ENCODE peak calls at places on chromosome 20, in five cellular contexts. N is nephron progenitor cell, U is WTC11, I is brain microvascular endothelial cell, V is PC-3. Y is an unnamed sample.

GRCh38 chr20:40433341-40433861 is 255.6 kb downstream of the MAFB start:
- DNase-seq in N (no peak), U (no peak), I (no peak), V (no peak), Y (no peak)

GRCh38 chr20:46001498-46001897 is 7.2 kb upstream of the MMP9 start:
- DNase-seq in I (no peak), N (no peak), V (no peak), U (no peak), Y (no peak)

GRCh38 chr20:33729101-33729500 is 2.7 kb upstream of the ZNF341 start:
- DNase-seq in N (no peak), I (no peak), U (no peak), V (no peak), Y (no peak)

GRCh38 chr20:47768016-47768953 is 17.0 kb downstream of the SULF2 start:
- DNase-seq in I (no peak), V (no peak), N (no peak), U (no peak), Y (no peak)

GRCh38 chr20:18011482-18011881 is 42.7 kb downstream of the MGME1 start:
- DNase-seq in N (no peak), I (no peak), U (no peak), V (no peak), Y (no peak)

GRCh38 chr20:3041818-3042504 is 1.5 kb upstream of the GNRH2 start:
- DNase-seq in V (no peak), I (no peak), N (peak), U (peak), Y (no peak)

GRCh38 chr20:39298566-39299501 is 336.7 kb downstream of the DHX35 start:
- DNase-seq in N (no peak), U (no peak), V (no peak), I (no peak), Y (no peak)

GRCh38 chr20:18144541-18145099 is 7.0 kb downstream of the KAT14 start:
- DNase-seq in I (no peak), U (no peak), V (peak), N (no peak), Y (no peak)

GRCh38 chr20:44407402-44408184 is 52.1 kb downstream of the HNF4A start:
- DNase-seq in V (peak), I (peak), U (no peak), N (no peak), Y (no peak)

GRCh38 chr20:17657079-17657825 is 24.8 kb downstream of the RRBP1 start:
- DNase-seq in U (no peak), I (no peak), V (no peak), N (no peak), Y (no peak)

GRCh38 chr20:41275181-41275793 is 42.2 kb downstream of the ZHX3 start:
- DNase-seq in V (peak), I (peak), U (no peak), N (no peak), Y (no peak)

DNA sequence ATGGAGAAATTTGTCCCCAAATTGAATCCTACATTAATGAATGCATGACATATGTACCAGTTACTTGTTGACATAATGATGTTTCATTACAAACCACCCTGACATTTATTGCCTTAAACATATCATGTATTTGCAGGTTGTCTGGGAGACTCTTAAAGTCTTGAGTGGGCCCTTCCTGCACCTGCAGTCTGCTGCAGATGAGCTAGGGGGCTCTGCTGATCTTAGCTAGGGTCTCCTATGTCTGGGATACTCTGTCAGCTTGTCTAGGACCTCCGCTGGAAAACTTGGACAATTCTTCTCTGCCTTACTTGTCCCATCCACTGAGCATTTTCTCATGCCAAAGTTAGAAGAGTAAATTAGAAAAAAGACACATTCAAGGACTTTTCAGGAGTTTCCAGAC is 581.6 kb downstream of the HAO1 start:
- DNase-seq in N (peak), V (no peak), U (peak), I (no peak), Y (no peak)
- TF ChIP-seq CTCF in N (peak), V (peak), U (peak), I (peak), Y (no peak)

GRCh38 chr20:12171927-12172581 is 254.4 kb downstream of the BTBD3 start:
- DNase-seq in N (no peak), U (no peak), I (peak), V (peak), Y (no peak)

GRCh38 chr20:12170406-12170805 is 252.7 kb downstream of the BTBD3 start:
- DNase-seq in U (no peak), V (no peak), N (no peak), I (no peak), Y (no peak)

GRCh38 chr20:12166053-12166717 is 248.5 kb downstream of the BTBD3 start:
- DNase-seq in V (peak), I (peak), N (no peak), U (no peak), Y (no peak)
- TF ChIP-seq CTCF in V (peak), I (peak), N (no peak), U (no peak), Y (no peak)

GRCh38 chr20:37239026-37239451 is 22.6 kb downstream of the GHRH start:
- DNase-seq in V (no peak), U (no peak), N (no peak), I (no peak), Y (no peak)
- TF ChIP-seq CTCF in V (no peak), U (no peak), N (no peak), I (no peak), Y (no peak)

GRCh38 chr20:50278684-50279531 is 88.3 kb downstream of the CEBPB start:
- DNase-seq in U (no peak), I (no peak), V (no peak), N (no peak), Y (no peak)
- TF ChIP-seq CTCF in U (no peak), I (peak), V (no peak), N (no peak), Y (no peak)

DNA sequence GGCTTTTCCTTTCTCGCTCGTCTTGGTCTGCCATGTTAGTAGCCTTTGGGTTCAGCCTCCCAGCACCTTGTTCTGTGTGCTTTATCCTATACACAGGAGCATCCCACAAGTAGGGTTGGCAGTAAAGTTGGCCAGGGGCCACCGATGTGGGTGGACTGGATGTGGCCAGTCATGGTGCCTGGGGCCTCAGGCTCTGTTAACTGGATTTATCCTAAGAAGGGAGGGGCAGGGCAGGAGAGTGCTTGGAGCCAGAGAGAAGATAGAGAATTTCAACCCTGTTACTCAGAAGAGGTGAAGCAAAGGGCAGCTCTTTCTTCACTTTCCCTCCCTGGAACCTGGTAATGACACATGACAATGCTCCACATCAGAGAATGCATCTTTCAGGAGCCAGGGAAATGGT is 14.1 kb upstream of the SIRPB2 start:
- DNase-seq in V (peak), N (no peak), U (no peak), I (peak), Y (no peak)
- TF ChIP-seq CTCF in V (no peak), N (no peak), U (no peak), I (no peak), Y (no peak)

DNA sequence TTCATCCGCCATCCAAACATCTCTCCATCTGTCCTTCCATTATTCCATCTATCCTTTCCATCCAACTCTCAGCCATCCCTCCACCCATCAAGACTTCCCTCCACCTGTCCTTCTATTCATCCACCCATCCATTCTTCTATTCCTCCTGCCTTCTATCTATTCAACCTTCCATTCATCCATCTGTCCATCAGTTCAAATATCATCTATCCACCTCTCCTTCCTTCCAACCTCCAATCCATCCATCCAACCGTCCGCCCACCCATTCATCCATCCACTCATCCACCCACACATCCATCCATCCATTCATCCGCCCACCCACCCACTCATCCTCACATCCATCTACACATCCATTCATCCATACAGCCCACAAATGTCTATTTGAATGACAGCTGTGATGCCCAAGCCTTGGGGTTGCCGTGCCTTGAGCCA is 132.1 kb downstream of the CEBPB start:
- DNase-seq in U (no peak), N (no peak), I (no peak), V (no peak), Y (no peak)
- TF ChIP-seq CTCF in U (no peak), N (no peak), I (no peak), V (no peak), Y (no peak)

GRCh38 chr20:49821850-49822249 is 9.2 kb downstream of the SLC9A8 start:
- DNase-seq in U (no peak), V (peak), I (peak), N (no peak), Y (no peak)
- TF ChIP-seq CTCF in U (no peak), V (peak), I (peak), N (no peak), Y (no peak)

GRCh38 chr20:62706857-62707256 is 1.8 kb upstream of the NTSR1 start:
- DNase-seq in N (no peak), I (no peak), V (no peak), U (no peak), Y (no peak)

GRCh38 chr20:62708591-62709536 is at the start of gene NTSR1:
- DNase-seq in I (no peak), U (peak), V (no peak), N (peak), Y (no peak)

GRCh38 chr20:62707281-62707941 is 1.2 kb upstream of the NTSR1 start:
- DNase-seq in V (peak), N (no peak), I (no peak), U (no peak), Y (no peak)

GRCh38 chr20:62709537-62709905 is 885 bp downstream of the NTSR1 start:
- DNase-seq in V (no peak), I (no peak), U (no peak), N (no peak), Y (no peak)

GRCh38 chr20:62707981-62708521 is 585 bp upstream of the NTSR1 start:
- DNase-seq in N (peak), V (peak), U (peak), I (no peak), Y (no peak)
- TF ChIP-seq CTCF in N (peak), V (peak), U (peak), I (peak), Y (peak)